ENCODE peak calls at places on chromosome 19, in six cellular contexts. V is T-helper 17 cell, Q is NCI-H510A treated with DMSO at 0.1 percent for 48 hours, I is T-helper 2 cell, J is foreskin melanocyte, E is NCI-H2081 treated with DMSO at 0.1 percent for 48 hours. S is an unnamed sample.
A peak's percentile ranks its signal among the peaks of the same experiment; 100 is the strongest.

GRCh38 chr19:19628499-19629134 is 597 bp upstream of the LPAR2 start:
- DNase-seq in V (no peak), E (no peak), Q (peak; percentile 49), I (no peak), J (no peak), S (no peak)

GRCh38 chr19:11094520-11094894 is 5.2 kb downstream of the LDLR start:
- DNase-seq in V (no peak), J (no peak), E (no peak), I (no peak), Q (no peak), S (no peak)

GRCh38 chr19:28420731-28421550 is 792.0 kb downstream of the UQCRFS1 start:
- DNase-seq in V (no peak), J (no peak), I (no peak), E (no peak), Q (no peak), S (no peak)

GRCh38 chr19:1122972-1123363 is 19.2 kb downstream of the GPX4 start:
- DNase-seq in I (no peak), J (peak; percentile 35), V (no peak), Q (no peak), E (no peak), S (no peak)

GRCh38 chr19:30339624-30340525 is 32.3 kb upstream of the ZNF536 start:
- DNase-seq in E (no peak), V (no peak), Q (no peak), I (no peak), J (no peak), S (no peak)

GRCh38 chr19:6372594-6373095 is at the start of gene ALKBH7:
- DNase-seq in V (peak; percentile 89), I (peak; percentile 96), E (peak; percentile 98), Q (peak; percentile 99), J (peak; percentile 99), S (peak; percentile 96)

GRCh38 chr19:52825765-52826164 is 4.3 kb upstream of the ZNF28 start:
- DNase-seq in E (no peak), I (no peak), V (no peak), J (no peak), Q (no peak), S (no peak)

GRCh38 chr19:6070179-6071102 is 39.9 kb downstream of the RFX2 start:
- DNase-seq in J (no peak), I (no peak), E (no peak), V (no peak), Q (no peak), S (no peak)

GRCh38 chr19:33304760-33305647 is 2.7 kb upstream of the CEBPA start:
- DNase-seq in I (no peak), V (no peak), J (no peak), E (no peak), Q (no peak), S (no peak)

GRCh38 chr19:45657520-45658163 is 10.4 kb upstream of the GIPR start:
- DNase-seq in J (no peak), E (no peak), I (no peak), Q (peak; percentile 29), V (no peak), S (no peak)

GRCh38 chr19:12828494-12828893 is 5.9 kb downstream of the RTBDN start:
- DNase-seq in I (no peak), V (no peak), E (no peak), J (no peak), Q (peak; percentile 85), S (peak; percentile 60)

GRCh38 chr19:8151499-8152035 is 2.2 kb upstream of the FBN3 start:
- DNase-seq in V (no peak), I (no peak), Q (no peak), J (no peak), E (no peak), S (no peak)

GRCh38 chr19:19661675-19662251 is 1.7 kb downstream of the ATP13A1 start:
- DNase-seq in J (no peak), I (peak; percentile 52), Q (no peak), V (no peak), E (no peak), S (no peak)

GRCh38 chr19:53865918-53866696 is 1.6 kb upstream of the MYADM start:
- DNase-seq in I (peak; percentile 56), V (peak; percentile 59), J (no peak), E (no peak), Q (no peak), S (no peak)

GRCh38 chr19:33248954-33249613 is 23.4 kb upstream of the SLC7A10 start:
- DNase-seq in V (no peak), Q (no peak), E (no peak), J (no peak), I (no peak), S (no peak)

GRCh38 chr19:13181747-13182388 is 31.7 kb downstream of the IER2 start:
- DNase-seq in V (no peak), E (no peak), J (no peak), I (no peak), Q (no peak), S (no peak)

GRCh38 chr19:5801796-5802616 is 2.9 kb upstream of the NRTN start:
- DNase-seq in V (no peak), E (no peak), Q (no peak), I (no peak), J (peak; percentile 60), S (no peak)

GRCh38 chr19:46080561-46080960 is 39.8 kb upstream of the IGFL4 start:
- DNase-seq in J (no peak), Q (no peak), E (no peak), I (no peak), V (no peak), S (no peak)

GRCh38 chr19:19606021-19606420 is 12.5 kb downstream of the PBX4 start:
- DNase-seq in E (no peak), V (peak; percentile 32), Q (no peak), I (peak; percentile 53), J (no peak), S (no peak)

GRCh38 chr19:33905937-33906577 is 109.4 kb downstream of the KCTD15 start:
- DNase-seq in J (peak; percentile 28), Q (no peak), V (no peak), I (no peak), E (no peak), S (no peak)

GRCh38 chr19:35119578-35119977 is 4.0 kb downstream of the FXYD3 start:
- DNase-seq in Q (no peak), I (no peak), J (no peak), V (no peak), E (no peak), S (no peak)

GRCh38 chr19:17214531-17215124 is 529 bp upstream of the USE1 start:
- DNase-seq in E (no peak), V (no peak), Q (no peak), I (no peak), J (no peak), S (no peak)

GRCh38 chr19:33143897-33144405 is 12.0 kb downstream of the WDR88 start:
- DNase-seq in Q (peak; percentile 56), E (no peak), J (peak; percentile 56), V (peak; percentile 30), I (peak; percentile 40), S (peak; percentile 52)

GRCh38 chr19:13781547-13781946 is 7.3 kb downstream of the C19orf53 start:
- DNase-seq in J (peak; percentile 81), E (no peak), I (no peak), Q (peak; percentile 66), V (no peak), S (peak; percentile 38)

GRCh38 chr19:29587518-29587986 is 18.5 kb upstream of the POP4 start:
- DNase-seq in E (no peak), V (no peak), J (peak; percentile 35), I (peak; percentile 8), Q (no peak), S (no peak)

GRCh38 chr19:5149508-5149907 is 180.6 kb downstream of the KDM4B start:
- DNase-seq in V (no peak), Q (no peak), E (no peak), I (no peak), J (no peak), S (no peak)

GRCh38 chr19:34649886-34650543 is 26.9 kb downstream of the SCGB2B2 start:
- DNase-seq in I (no peak), E (no peak), V (no peak), Q (no peak), J (no peak), S (no peak)

GRCh38 chr19:31674503-31675186 is 325.4 kb upstream of the TSHZ3 start:
- DNase-seq in E (no peak), I (no peak), Q (no peak), J (no peak), V (no peak), S (no peak)